ENCODE peak calls at places on chromosomes 2 and 18, in six cellular contexts. F, Y, U, B, D and M are unnamed samples.

GRCh38 chr2:219997341-219997851 is 370.0 kb downstream of the SLC4A3 start:
- DNase-seq in U (no peak), Y (peak; percentile 58), D (no peak), B (peak; percentile 29), F (peak; percentile 48), M (peak; percentile 64)

GRCh38 chr2:206915136-206915535 is 24.2 kb upstream of the CPO start:
- DNase-seq in U (no peak), B (peak; percentile 95), F (no peak), Y (peak; percentile 97), D (no peak), M (no peak)

GRCh38 chr2:68103656-68104055 is 40.9 kb upstream of the C1D start:
- DNase-seq in B (peak; percentile 28), D (no peak), F (no peak), Y (peak; percentile 32), U (no peak), M (no peak)

GRCh38 chr18:40866013-40866644 is 1088.9 kb upstream of the PIK3C3 start:
- DNase-seq in D (no peak), F (no peak), U (no peak), B (no peak), Y (peak; percentile 51), M (no peak)

GRCh38 chr2:206639636-206640035 is 2.7 kb upstream of the FAM237A start:
- DNase-seq in Y (no peak), B (no peak), D (no peak), F (no peak), U (no peak), M (no peak)

GRCh38 chr2:20343128-20343527 is 7.5 kb downstream of the PUM2 start:
- DNase-seq in F (no peak), D (no peak), B (peak; percentile 42), Y (peak; percentile 49), U (no peak), M (peak; percentile 20)

GRCh38 chr2:171822520-171823297 is 71.3 kb downstream of the SLC25A12 start:
- DNase-seq in D (no peak), U (no peak), F (no peak), B (peak; percentile 19), Y (peak; percentile 13), M (no peak)

GRCh38 chr2:197920581-197921213 is 116.3 kb downstream of the PLCL1 start:
- DNase-seq in B (no peak), Y (no peak), D (no peak), U (no peak), F (no peak), M (no peak)

GRCh38 chr18:70553245-70553960 is 264.6 kb downstream of the SOCS6 start:
- DNase-seq in D (no peak), F (no peak), U (no peak), Y (no peak), B (no peak), M (no peak)

GRCh38 chr2:121191191-121192170 is 93.5 kb downstream of the TFCP2L1 start:
- DNase-seq in U (no peak), B (no peak), D (peak; percentile 34), F (no peak), Y (no peak), M (no peak)

GRCh38 chr2:145835665-145836064 is 1315.7 kb upstream of the ZEB2 start:
- DNase-seq in F (no peak), B (no peak), D (no peak), Y (no peak), U (no peak), M (no peak)

GRCh38 chr2:240160291-240161086 is 20.0 kb upstream of the OTOS start:
- DNase-seq in D (peak; percentile 34), F (no peak), B (no peak), Y (no peak), U (no peak), M (no peak)

GRCh38 chr2:101718993-101719571 is 21.6 kb downstream of the MAP4K4 start:
- DNase-seq in F (no peak), U (no peak), Y (no peak), D (no peak), B (peak; percentile 31), M (no peak)

GRCh38 chr2:197247083-197247482 is 63.5 kb downstream of the ANKRD44 start:
- DNase-seq in F (no peak), B (no peak), Y (no peak), U (no peak), D (no peak), M (no peak)

GRCh38 chr2:12824771-12825363 is 108.1 kb downstream of the TRIB2 start:
- DNase-seq in B (no peak), U (peak; percentile 91), F (no peak), Y (peak; percentile 67), D (no peak), M (peak; percentile 38)

GRCh38 chr2:168529054-168529833 is 73.2 kb downstream of the CERS6 start:
- DNase-seq in B (no peak), D (no peak), Y (no peak), U (no peak), F (no peak), M (no peak)
- H3K4me3 ChIP-seq in B (no peak overlapping the region), D (no peak overlapping the region), Y (no peak overlapping the region), U (no peak overlapping the region), F (no peak overlapping the region), M (no peak overlapping the region)

GRCh38 chr2:71074893-71075292 is 6.4 kb downstream of the NAGK start:
- DNase-seq in U (no peak), B (no peak), D (no peak), Y (no peak), F (no peak), M (no peak)
- H3K36me3 ChIP-seq in U (peaks cover 50% of the 10 kb centered on the region), B (peaks cover 64% of the 10 kb centered on the region), D (peaks cover 74% of the 10 kb centered on the region), Y (peaks cover 24% of the 10 kb centered on the region), F (peaks cover 26% of the 10 kb centered on the region), M (peaks cover 14% of the 10 kb centered on the region)

GRCh38 chr2:231533086-231533776 is 3.0 kb upstream of the NMUR1 start:
- DNase-seq in U (no peak), B (no peak), Y (no peak), D (no peak), F (no peak), M (no peak)

GRCh38 chr2:231540017-231540416 is 9.8 kb upstream of the NMUR1 start:
- DNase-seq in Y (no peak), B (no peak), F (no peak), D (peak; percentile 8), U (no peak), M (no peak)

GRCh38 chr2:231532189-231533035 is 2.2 kb upstream of the NMUR1 start:
- DNase-seq in D (no peak), U (no peak), B (no peak), Y (no peak), F (no peak), M (no peak)

GRCh38 chr2:231533777-231534125 is 3.5 kb upstream of the NMUR1 start:
- DNase-seq in B (no peak), D (no peak), F (no peak), U (no peak), Y (no peak), M (no peak)

GRCh38 chr2:231535961-231536360 is 5.7 kb upstream of the NMUR1 start:
- DNase-seq in D (peak; percentile 19), Y (no peak), U (no peak), F (no peak), B (no peak), M (no peak)
- H3K27ac ChIP-seq in D (no peak overlapping the region), Y (no peak overlapping the region), U (peak overlapping the region; percentile 68), F (no peak overlapping the region), B (no peak overlapping the region), M (no peak overlapping the region)

DNA sequence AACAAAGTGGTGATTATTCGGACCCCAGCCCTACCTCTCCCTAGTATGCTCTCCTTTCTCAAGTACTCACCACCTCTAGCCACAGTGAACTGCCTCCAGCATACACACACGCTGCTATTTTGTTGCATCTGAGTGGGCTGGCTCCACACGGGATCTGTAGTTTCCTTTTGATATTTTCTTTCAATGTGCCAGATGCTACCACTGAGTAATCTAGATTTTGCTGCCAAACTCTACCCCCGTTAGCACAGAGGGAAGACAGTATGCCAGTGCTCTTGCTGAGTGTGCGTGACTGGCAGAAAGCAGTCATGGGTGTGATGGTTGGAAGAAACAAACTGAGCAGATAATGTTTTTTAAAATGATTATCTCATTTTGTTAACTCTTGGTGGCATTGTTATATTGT is 11.6 kb downstream of the CFLAR start:
- DNase-seq in D (no peak), F (no peak), U (no peak), Y (peak; percentile 80), B (peak; percentile 74), M (peak; percentile 45)
- H3K4me3 ChIP-seq in D (peak overlapping the region; percentile 77), F (no peak overlapping the region), U (peak overlapping the region; percentile 39), Y (no peak overlapping the region), B (no peak overlapping the region), M (no peak overlapping the region)